ENCODE peak calls at places on chromosome 20, in eight cellular contexts. Q is LHCN-M2, P is GM12865, E is GM03348, Y is neural crest cell, D is NCI-H510A, W is immature natural killer cell, T is NCI-H1092. B is an unnamed sample.
A peak's percentile ranks its signal among the peaks of the same experiment; 100 is the strongest.

GRCh38 chr20:32463642-32464400 is 105.7 kb downstream of the ASXL1 start:
- DNase-seq in Q (no peak), P (no peak), E (no peak), Y (peak; percentile 58), D (no peak), W (no peak), T (no peak), B (no peak)

GRCh38 chr20:25859649-25860530 is 163.2 kb upstream of the ZNF337 start:
- DNase-seq in Q (no peak), P (no peak), E (peak; percentile 46), Y (peak; percentile 58), D (peak; percentile 59), W (peak; percentile 80), T (peak; percentile 73), B (peak; percentile 70)

GRCh38 chr20:62117658-62118057 is 4.6 kb upstream of the LSM14B start:
- DNase-seq in Q (no peak), P (no peak), E (no peak), Y (no peak), D (no peak), W (peak; percentile 96), T (no peak), B (no peak)

GRCh38 chr20:50788045-50788867 is 6.6 kb upstream of the BCAS4 start:
- DNase-seq in Q (peak; percentile 69), P (no peak), E (peak; percentile 70), Y (no peak), D (no peak), W (no peak), T (no peak), B (no peak)

GRCh38 chr20:38893485-38894090 is 32.6 kb upstream of the FAM83D start:
- DNase-seq in Q (peak; percentile 15), P (peak; percentile 87), E (peak; percentile 90), Y (peak; percentile 73), D (peak; percentile 43), W (peak; percentile 79), T (peak; percentile 45), B (peak; percentile 91)

GRCh38 chr20:38608188-38608587 is 6.6 kb downstream of the ARHGAP40 start:
- DNase-seq in Q (no peak), P (no peak), E (no peak), Y (no peak), D (no peak), W (no peak), T (no peak), B (no peak)

GRCh38 chr20:3654326-3655031 is 8.7 kb downstream of the GFRA4 start:
- DNase-seq in Q (no peak), P (no peak), E (no peak), Y (no peak), D (peak; percentile 96), W (no peak), T (no peak), B (no peak)

GRCh38 chr20:23125159-23125558 is 39.0 kb upstream of the CD93 start:
- DNase-seq in Q (no peak), P (no peak), E (no peak), Y (no peak), D (peak; percentile 72), W (no peak), T (peak; percentile 73), B (no peak)

GRCh38 chr20:62860391-62860923 is 1.2 kb downstream of the TCFL5 start:
- DNase-seq in Q (no peak), P (no peak), E (peak; percentile 38), Y (no peak), D (no peak), W (no peak), T (no peak), B (no peak)

GRCh38 chr20:53829086-53829703 is 235.6 kb upstream of the ZNF217 start:
- DNase-seq in Q (peak; percentile 98), P (peak; percentile 49), E (peak; percentile 79), Y (no peak), D (no peak), W (peak; percentile 43), T (no peak), B (no peak)

GRCh38 chr20:61316351-61316750 is 64.3 kb downstream of the CDH4 start:
- DNase-seq in Q (no peak), P (no peak), E (no peak), Y (no peak), D (no peak), W (no peak), T (no peak), B (no peak)

GRCh38 chr20:36498386-36499179 is 42.7 kb upstream of the MYL9 start:
- DNase-seq in Q (no peak), P (no peak), E (no peak), Y (no peak), D (no peak), W (no peak), T (no peak), B (no peak)

GRCh38 chr20:51497542-51498467 is 44.7 kb downstream of the NFATC2 start:
- DNase-seq in Q (no peak), P (peak; percentile 62), E (no peak), Y (peak; percentile 20), D (no peak), W (peak; percentile 84), T (no peak), B (peak; percentile 71)

GRCh38 chr20:3339076-3339475 is 68.4 kb downstream of the DNAAF9 start:
- DNase-seq in Q (no peak), P (no peak), E (no peak), Y (no peak), D (no peak), W (no peak), T (no peak), B (no peak)

GRCh38 chr20:57792386-57793095 is 82.7 kb upstream of the PMEPA1 start:
- DNase-seq in Q (no peak), P (no peak), E (no peak), Y (no peak), D (no peak), W (no peak), T (no peak), B (no peak)

GRCh38 chr20:9051508-9051907 is 17.4 kb upstream of the PLCB4 start:
- DNase-seq in Q (peak; percentile 96), P (no peak), E (peak; percentile 88), Y (no peak), D (no peak), W (no peak), T (no peak), B (no peak)

GRCh38 chr20:35663813-35664543 is 722 bp downstream of the CPNE1 start:
- DNase-seq in Q (peak; percentile 15), P (peak; percentile 78), E (peak; percentile 42), Y (peak; percentile 12), D (peak; percentile 15), W (peak; percentile 81), T (no peak), B (peak; percentile 57)

GRCh38 chr20:3786126-3786484 is 435 bp downstream of the CENPB start:
- DNase-seq in Q (peak; percentile 70), P (peak; percentile 73), E (peak; percentile 50), Y (no peak), D (peak; percentile 43), W (no peak), T (peak; percentile 34), B (peak; percentile 60)

GRCh38 chr20:46642265-46642942 is 8.9 kb downstream of the SLC13A3 start:
- DNase-seq in Q (no peak), P (no peak), E (no peak), Y (no peak), D (no peak), W (no peak), T (no peak), B (no peak)

GRCh38 chr20:57437267-57437666 is 46.1 kb downstream of the RBM38 start:
- DNase-seq in Q (no peak), P (no peak), E (no peak), Y (no peak), D (no peak), W (no peak), T (no peak), B (no peak)

GRCh38 chr20:54267510-54268003 is 59.7 kb downstream of the PFDN4 start:
- DNase-seq in Q (no peak), P (no peak), E (peak; percentile 30), Y (no peak), D (no peak), W (no peak), T (no peak), B (no peak)

GRCh38 chr20:1944345-1945099 is 49.3 kb downstream of the SIRPA start:
- DNase-seq in Q (no peak), P (no peak), E (no peak), Y (no peak), D (no peak), W (no peak), T (no peak), B (no peak)

GRCh38 chr20:53494753-53495152 is 98.9 kb downstream of the ZNF217 start:
- DNase-seq in Q (no peak), P (no peak), E (no peak), Y (no peak), D (no peak), W (no peak), T (no peak), B (no peak)

GRCh38 chr20:63495771-63496403 is 3.0 kb downstream of the EEF1A2 start:
- DNase-seq in Q (peak; percentile 23), P (peak; percentile 62), E (peak; percentile 90), Y (peak; percentile 77), D (no peak), W (peak; percentile 56), T (peak; percentile 38), B (peak; percentile 92)

GRCh38 chr20:20410678-20411077 is 42.8 kb downstream of the INSM1 start:
- DNase-seq in Q (no peak), P (no peak), E (no peak), Y (peak; percentile 16), D (peak; percentile 79), W (no peak), T (peak; percentile 90), B (no peak)

GRCh38 chr20:61262036-61262435 is 10.0 kb downstream of the CDH4 start:
- DNase-seq in Q (no peak), P (no peak), E (no peak), Y (no peak), D (no peak), W (no peak), T (no peak), B (no peak)

GRCh38 chr20:37763105-37763504 is 69.3 kb downstream of the CTNNBL1 start:
- DNase-seq in Q (no peak), P (no peak), E (no peak), Y (no peak), D (no peak), W (no peak), T (no peak), B (no peak)

GRCh38 chr20:57656252-57656820 is 36.1 kb upstream of the ZBP1 start:
- DNase-seq in Q (no peak), P (no peak), E (peak; percentile 3), Y (no peak), D (no peak), W (no peak), T (no peak), B (peak; percentile 23)

GRCh38 chr20:49045440-49046086 is 549 bp upstream of the CSE1L start:
- DNase-seq in Q (no peak), P (peak; percentile 56), E (peak; percentile 27), Y (no peak), D (no peak), W (no peak), T (no peak), B (no peak)

GRCh38 chr20:59006864-59007757 is at the start of gene CTSZ:
- DNase-seq in Q (peak; percentile 26), P (peak; percentile 80), E (peak; percentile 94), Y (no peak), D (no peak), W (peak; percentile 51), T (no peak), B (peak; percentile 85)

GRCh38 chr20:38112943-38113294 is 52.2 kb downstream of the TGM2 start:
- DNase-seq in Q (no peak), P (no peak), E (no peak), Y (no peak), D (no peak), W (no peak), T (no peak), B (no peak)

GRCh38 chr20:37336369-37337207 is 9.4 kb upstream of the SRC start:
- DNase-seq in Q (no peak), P (peak; percentile 97), E (peak; percentile 78), Y (no peak), D (no peak), W (peak; percentile 40), T (no peak), B (peak; percentile 87)

GRCh38 chr20:3749689-3750639 is 17.5 kb downstream of the HSPA12B start:
- DNase-seq in Q (peak; percentile 59), P (peak; percentile 35), E (peak; percentile 62), Y (peak; percentile 68), D (no peak), W (peak; percentile 17), T (peak; percentile 65), B (peak; percentile 80)

GRCh38 chr20:60903325-60903958 is 348.6 kb upstream of the CDH4 start:
- DNase-seq in Q (no peak), P (no peak), E (no peak), Y (no peak), D (no peak), W (no peak), T (no peak), B (no peak)